ENCODE peak calls at places on chromosomes 2 and 18, in eight cellular contexts. S is AG09309, C is GM10248, J is A549, M is endothelial cell, K is B cell, W is PC-3, L is GM12865. Y is an unnamed sample.
A peak's percentile ranks its signal among the peaks of the same experiment; 100 is the strongest.

GRCh38 chr2:72579595-72580180 is 246.1 kb downstream of the EXOC6B start:
- DNase-seq in L (peak; percentile 24), W (peak; percentile 68), C (peak; percentile 18), K (no peak), M (no peak), J (no peak), S (peak; percentile 18), Y (peak; percentile 29)

GRCh38 chr2:165905854-165906253 is 47.7 kb downstream of the TTC21B start:
- DNase-seq in M (no peak), C (no peak), J (no peak), L (no peak), S (no peak), K (no peak), W (no peak), Y (no peak)

GRCh38 chr2:15700131-15700530 is 108.5 kb downstream of the DDX1 start:
- DNase-seq in M (no peak), L (no peak), W (no peak), S (no peak), C (no peak), K (no peak), J (no peak), Y (no peak)

GRCh38 chr2:175414872-175415487 is 233.5 kb upstream of the ATP5MC3 start:
- DNase-seq in S (peak; percentile 35), M (peak; percentile 67), C (no peak), L (peak; percentile 48), J (peak; percentile 48), W (peak; percentile 72), K (no peak), Y (peak; percentile 18)

GRCh38 chr18:63831080-63831788 is 56.0 kb downstream of the SERPINB7 start:
- DNase-seq in K (no peak), L (peak; percentile 65), J (no peak), W (peak; percentile 82), S (peak; percentile 75), M (no peak), C (peak; percentile 20), Y (no peak)

GRCh38 chr2:20615466-20616241 is 35.2 kb downstream of the HS1BP3 start:
- DNase-seq in W (no peak), K (peak; percentile 33), M (no peak), J (no peak), C (no peak), L (no peak), S (no peak), Y (no peak)

GRCh38 chr18:30280861-30281470 is 761.6 kb downstream of the DSC3 start:
- DNase-seq in S (peak; percentile 29), C (no peak), K (no peak), J (no peak), W (peak; percentile 89), M (peak; percentile 61), L (peak; percentile 37), Y (no peak)

GRCh38 chr2:113273031-113273551 is 5.6 kb downstream of the PAX8 start:
- DNase-seq in W (no peak), J (peak; percentile 68), S (no peak), K (no peak), M (peak; percentile 57), L (peak; percentile 26), C (no peak), Y (peak; percentile 37)

GRCh38 chr18:11512096-11513030 is 97.0 kb upstream of the SLC35G4 start:
- DNase-seq in S (no peak), J (peak; percentile 11), M (peak; percentile 17), K (no peak), L (peak; percentile 50), C (no peak), W (peak; percentile 23), Y (no peak)

GRCh38 chr2:212538156-212539144 is at the start of gene ERBB4:
- DNase-seq in L (no peak), W (peak; percentile 10), K (no peak), J (no peak), M (peak; percentile 18), S (no peak), C (peak; percentile 10), Y (peak; percentile 29)

GRCh38 chr2:3168230-3168891 is 209.3 kb downstream of the EIPR1 start:
- DNase-seq in C (no peak), J (no peak), W (peak; percentile 72), M (no peak), K (no peak), S (peak; percentile 24), L (no peak), Y (no peak)

GRCh38 chr2:27118525-27119329 is at the start of gene CGREF1:
- DNase-seq in C (no peak), W (peak; percentile 20), S (no peak), M (peak; percentile 18), J (peak; percentile 36), K (no peak), L (peak; percentile 34), Y (peak; percentile 60)

GRCh38 chr2:10405441-10405840 is 42.7 kb downstream of the ODC1 start:
- DNase-seq in J (peak; percentile 99), S (peak; percentile 84), K (no peak), C (no peak), M (no peak), W (peak; percentile 98), L (no peak), Y (no peak)

GRCh38 chr2:56565143-56565542 is 381.4 kb downstream of the CCDC85A start:
- DNase-seq in C (no peak), J (no peak), K (no peak), S (no peak), M (no peak), W (no peak), L (no peak), Y (no peak)

GRCh38 chr2:28477087-28477486 is 18.8 kb upstream of the PLB1 start:
- DNase-seq in S (no peak), C (no peak), W (no peak), L (peak; percentile 45), K (no peak), M (no peak), J (no peak), Y (no peak)

GRCh38 chr2:13102340-13103063 is 385.8 kb downstream of the TRIB2 start:
- DNase-seq in K (no peak), W (no peak), L (no peak), J (no peak), C (no peak), S (no peak), M (no peak), Y (no peak)

GRCh38 chr2:140695163-140695562 is 1435.7 kb downstream of the LRP1B start:
- DNase-seq in C (no peak), J (no peak), L (no peak), M (no peak), K (no peak), S (peak; percentile 1), W (peak; percentile 81), Y (no peak)
- TF ChIP-seq CTCF in C (no peak), J (no peak), L (no peak), M (no peak), K (no peak), S (no peak), W (peak; percentile 43), Y (no peak)

DNA sequence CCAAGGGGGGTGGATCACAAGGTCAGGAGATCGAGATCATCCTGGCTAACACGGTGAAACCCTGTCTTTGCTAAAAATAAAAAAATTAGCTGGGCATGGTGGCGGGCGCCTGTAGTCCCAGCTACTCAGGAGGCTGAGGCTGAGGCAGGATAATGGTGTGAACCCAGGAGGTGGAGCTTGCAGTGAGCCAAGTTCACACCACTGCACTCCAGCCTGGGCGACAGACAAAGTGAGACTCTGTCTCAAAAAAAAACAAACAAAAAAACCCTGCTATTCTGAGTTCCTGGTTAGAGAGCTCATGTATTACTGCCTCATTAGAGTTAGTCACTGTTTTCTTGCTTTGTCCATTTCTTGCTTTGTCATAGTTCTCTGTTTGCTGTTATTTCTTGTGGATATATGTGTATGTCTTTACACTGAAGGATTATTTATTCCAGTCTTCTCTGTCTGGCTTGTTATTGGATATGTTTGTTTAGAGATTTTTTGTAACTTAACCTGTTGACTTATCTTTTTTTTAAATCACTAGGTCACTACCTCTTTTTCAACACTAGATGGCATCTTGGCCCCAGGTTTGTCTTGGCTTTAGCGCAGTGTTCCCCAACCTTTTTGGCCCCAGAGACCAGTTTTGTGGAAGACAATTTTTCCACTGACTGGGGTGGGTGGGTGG is 17.0 kb downstream of the TTLL4 start:
- DNase-seq in J (no peak), W (peak; percentile 65), S (no peak), K (no peak), L (peak; percentile 45), C (no peak), M (no peak), Y (no peak)
- TF ChIP-seq CTCF in J (peak; percentile 25), W (peak; percentile 67), S (peak; percentile 45), K (peak; percentile 30), L (peak; percentile 37), C (peak; percentile 14), M (no peak), Y (peak; percentile 14)

GRCh38 chr2:241940329-241940728 is 70.8 kb downstream of the RTP5 start:
- DNase-seq in C (no peak), L (no peak), W (no peak), K (no peak), S (no peak), J (no peak), M (no peak), Y (no peak)
- TF ChIP-seq CTCF in C (no peak), L (peak; percentile 35), W (peak; percentile 60), K (peak; percentile 44), S (peak; percentile 21), J (peak; percentile 16), M (no peak), Y (peak; percentile 26)

DNA sequence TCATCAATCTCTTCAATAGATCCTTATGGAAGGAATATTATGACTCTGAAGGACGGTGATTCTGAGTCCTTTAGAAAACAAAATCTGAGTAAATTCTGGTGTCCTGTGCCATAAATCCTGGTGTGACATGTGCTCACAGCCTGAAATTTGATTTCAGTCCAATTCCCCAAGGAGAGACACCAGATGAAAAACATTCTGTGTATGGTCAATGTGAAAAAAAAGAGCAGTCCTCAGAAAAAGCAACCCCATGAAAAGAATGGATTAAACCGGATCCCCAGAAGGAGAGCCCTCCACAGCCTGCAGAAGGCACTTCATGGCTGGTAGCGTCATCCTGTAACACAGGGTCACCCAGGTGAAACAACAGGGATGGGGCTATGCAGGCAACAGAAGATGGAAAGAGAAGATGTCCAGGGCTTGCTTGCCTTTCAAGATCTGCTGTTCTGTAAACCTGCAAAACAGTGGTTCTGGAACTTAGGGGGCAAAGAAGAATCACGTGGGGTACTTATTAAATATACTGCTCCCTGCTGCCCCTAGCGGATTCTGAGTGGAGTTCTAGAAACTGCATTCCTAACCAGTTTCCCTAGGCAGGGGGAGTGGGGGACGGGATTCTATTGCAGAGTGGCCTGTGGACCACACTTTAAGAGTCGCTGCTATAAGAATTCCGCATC is 118.8 kb upstream of the ARL5A start:
- DNase-seq in L (peak; percentile 47), K (no peak), W (peak; percentile 41), J (peak; percentile 60), S (no peak), C (peak; percentile 40), M (peak; percentile 40), Y (peak; percentile 42)
- TF ChIP-seq CTCF in L (peak; percentile 58), K (peak; percentile 83), W (peak; percentile 69), J (peak; percentile 53), S (peak; percentile 37), C (peak; percentile 37), M (peak; percentile 65), Y (peak; percentile 21)